ENCODE peak calls at places on chromosome 17, in five cellular contexts. One of them, this sample, is unnamed.

GRCh38 chr17:7204335-7204734 is 15.3 kb downstream of the DLG4 start:
- DNase-seq in suprapubic skin: peak
- DNase-seq in breast epithelium: no peak
- DNase-seq in tibial nerve: no peak
- DNase-seq in cardiac fibroblast: no peak
- DNase-seq in this sample: no peak

GRCh38 chr17:77373298-77374169 is 232.8 kb downstream of the SEC14L1 start:
- DNase-seq in breast epithelium: no peak
- DNase-seq in suprapubic skin: no peak
- DNase-seq in cardiac fibroblast: peak
- DNase-seq in tibial nerve: peak
- DNase-seq in this sample: no peak

GRCh38 chr17:48841395-48841831 is 10.6 kb downstream of the CALCOCO2 start:
- DNase-seq in tibial nerve: peak
- DNase-seq in breast epithelium: no peak
- DNase-seq in suprapubic skin: no peak
- DNase-seq in cardiac fibroblast: peak
- DNase-seq in this sample: no peak

GRCh38 chr17:34502426-34502825 is 77.0 kb upstream of the TMEM132E start:
- DNase-seq in breast epithelium: no peak
- DNase-seq in suprapubic skin: peak
- DNase-seq in cardiac fibroblast: no peak
- DNase-seq in tibial nerve: no peak
- DNase-seq in this sample: no peak

GRCh38 chr17:19003966-19004600 is 481 bp downstream of the FAM83G start:
- DNase-seq in cardiac fibroblast: peak
- DNase-seq in breast epithelium: no peak
- DNase-seq in tibial nerve: no peak
- DNase-seq in suprapubic skin: no peak
- DNase-seq in this sample: peak

GRCh38 chr17:74442670-74443515 is 11.0 kb downstream of the GPRC5C start:
- DNase-seq in breast epithelium: peak
- DNase-seq in cardiac fibroblast: peak
- DNase-seq in tibial nerve: peak
- DNase-seq in suprapubic skin: peak
- DNase-seq in this sample: no peak

GRCh38 chr17:17454276-17454675 is 22.5 kb upstream of the MED9 start:
- DNase-seq in breast epithelium: no peak
- DNase-seq in cardiac fibroblast: no peak
- DNase-seq in tibial nerve: no peak
- DNase-seq in suprapubic skin: no peak
- DNase-seq in this sample: no peak

GRCh38 chr17:55543709-55544108 is 32.5 kb upstream of the SMIM36 start:
- DNase-seq in breast epithelium: no peak
- DNase-seq in tibial nerve: no peak
- DNase-seq in cardiac fibroblast: no peak
- DNase-seq in suprapubic skin: no peak
- DNase-seq in this sample: no peak

GRCh38 chr17:32927724-32928526 is at the start of gene TMEM98:
- DNase-seq in tibial nerve: no peak
- DNase-seq in breast epithelium: no peak
- DNase-seq in cardiac fibroblast: peak
- DNase-seq in suprapubic skin: no peak
- DNase-seq in this sample: peak

GRCh38 chr17:48483471-48484131 is 47.2 kb downstream of the HOXB1 start:
- DNase-seq in breast epithelium: peak
- DNase-seq in cardiac fibroblast: peak
- DNase-seq in tibial nerve: no peak
- DNase-seq in suprapubic skin: no peak
- DNase-seq in this sample: peak

GRCh38 chr17:50020841-50021599 is 26.0 kb upstream of the DLX3 start:
- DNase-seq in cardiac fibroblast: no peak
- DNase-seq in breast epithelium: no peak
- DNase-seq in tibial nerve: no peak
- DNase-seq in suprapubic skin: no peak
- DNase-seq in this sample: no peak

GRCh38 chr17:74089869-74090464 is 113.5 kb upstream of the RPL38 start:
- DNase-seq in cardiac fibroblast: peak
- DNase-seq in suprapubic skin: no peak
- DNase-seq in breast epithelium: no peak
- DNase-seq in tibial nerve: peak
- DNase-seq in this sample: no peak

GRCh38 chr17:77403854-77404253 is 263.1 kb downstream of the SEC14L1 start:
- DNase-seq in cardiac fibroblast: no peak
- DNase-seq in tibial nerve: no peak
- DNase-seq in breast epithelium: no peak
- DNase-seq in suprapubic skin: no peak
- DNase-seq in this sample: no peak

GRCh38 chr17:48532261-48532660 is 1.4 kb upstream of the HOXB1 start:
- DNase-seq in cardiac fibroblast: no peak
- DNase-seq in suprapubic skin: no peak
- DNase-seq in tibial nerve: no peak
- DNase-seq in breast epithelium: no peak
- DNase-seq in this sample: no peak

GRCh38 chr17:58305626-58306025 is 23.0 kb downstream of the TSPOAP1 start:
- DNase-seq in tibial nerve: no peak
- DNase-seq in suprapubic skin: no peak
- DNase-seq in cardiac fibroblast: no peak
- DNase-seq in breast epithelium: no peak
- DNase-seq in this sample: no peak

GRCh38 chr17:69672924-69673323 is 258.4 kb downstream of the MAP2K6 start:
- DNase-seq in tibial nerve: no peak
- DNase-seq in suprapubic skin: no peak
- DNase-seq in cardiac fibroblast: peak
- DNase-seq in breast epithelium: no peak
- DNase-seq in this sample: no peak

GRCh38 chr17:50184057-50184456 is 17.4 kb downstream of the COL1A1 start:
- DNase-seq in tibial nerve: no peak
- DNase-seq in cardiac fibroblast: no peak
- DNase-seq in breast epithelium: no peak
- DNase-seq in suprapubic skin: no peak
- DNase-seq in this sample: no peak

DNA sequence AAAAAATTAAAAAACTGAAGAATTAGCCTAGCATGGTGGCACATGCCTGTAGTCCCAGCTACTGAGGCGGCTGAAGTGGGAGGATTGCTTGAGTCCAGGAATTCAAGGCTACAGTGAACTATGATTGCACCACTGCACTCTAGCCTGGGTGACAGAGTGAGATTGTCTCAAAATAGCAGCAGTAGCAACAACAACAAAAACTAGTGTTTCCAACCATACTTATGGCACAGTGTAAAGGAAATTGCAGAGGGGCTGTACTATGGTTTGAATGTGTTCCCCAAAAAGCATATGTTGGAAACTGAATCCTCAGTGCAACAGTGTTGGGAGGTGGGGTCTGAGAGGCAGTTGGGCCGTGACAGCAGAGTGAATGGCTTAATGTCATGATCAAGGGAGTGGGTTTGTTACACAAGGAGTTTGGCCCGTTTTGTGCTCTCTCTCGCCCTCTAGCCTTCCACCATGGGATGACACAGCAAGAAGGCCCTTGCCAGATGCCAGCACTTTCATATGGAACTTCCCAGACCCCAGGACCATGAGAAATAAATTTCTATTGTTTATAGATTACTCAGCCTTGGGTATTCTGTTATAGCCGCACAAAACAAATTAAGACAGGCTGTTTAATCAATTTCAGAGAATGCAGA is 70.0 kb downstream of the PGS1 start:
- DNase-seq in suprapubic skin: no peak
- DNase-seq in breast epithelium: no peak
- DNase-seq in cardiac fibroblast: no peak
- DNase-seq in tibial nerve: no peak
- DNase-seq in this sample: no peak
- TF ChIP-seq CTCF in suprapubic skin: no peak
- TF ChIP-seq CTCF in breast epithelium: no peak
- TF ChIP-seq CTCF in cardiac fibroblast: peak
- TF ChIP-seq CTCF in tibial nerve: no peak
- TF ChIP-seq CTCF in this sample: no peak

DNA sequence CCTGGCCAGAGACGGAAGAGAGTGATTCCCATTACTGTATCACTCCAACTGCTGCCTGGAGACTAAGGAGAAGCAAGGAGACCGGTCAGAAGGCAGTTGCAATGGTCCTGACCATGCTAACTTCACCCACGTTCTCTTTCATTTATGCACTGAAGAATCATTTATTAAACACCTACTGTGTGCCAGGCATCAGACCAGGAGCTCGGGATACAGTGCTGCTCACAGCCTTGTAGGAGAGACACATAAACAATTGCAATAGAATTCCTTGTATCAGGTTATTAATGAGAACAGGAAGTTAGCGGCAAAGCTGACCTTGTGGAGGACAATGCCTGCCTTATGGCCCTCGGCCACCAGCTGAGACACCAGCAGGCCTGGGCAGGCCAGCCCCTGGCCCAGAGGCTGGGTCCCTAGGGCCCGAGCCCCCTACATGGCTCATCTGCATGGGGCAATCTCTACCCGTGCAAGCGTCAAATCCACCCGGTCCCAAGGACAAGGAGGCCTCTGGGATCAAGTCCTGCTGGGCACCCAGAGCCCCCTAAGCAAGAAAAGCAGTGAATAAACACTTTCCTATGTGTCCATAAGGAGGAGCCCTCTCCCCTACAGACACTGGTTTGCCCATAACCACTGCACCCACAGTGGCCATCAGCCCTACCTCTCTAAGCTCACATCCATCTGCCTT is 8.6 kb upstream of the ENPP7 start:
- DNase-seq in tibial nerve: no peak
- DNase-seq in cardiac fibroblast: no peak
- DNase-seq in suprapubic skin: no peak
- DNase-seq in breast epithelium: no peak
- DNase-seq in this sample: no peak
- TF ChIP-seq CTCF in tibial nerve: no peak
- TF ChIP-seq CTCF in cardiac fibroblast: no peak
- TF ChIP-seq CTCF in suprapubic skin: no peak
- TF ChIP-seq CTCF in breast epithelium: no peak
- TF ChIP-seq CTCF in this sample: no peak

DNA sequence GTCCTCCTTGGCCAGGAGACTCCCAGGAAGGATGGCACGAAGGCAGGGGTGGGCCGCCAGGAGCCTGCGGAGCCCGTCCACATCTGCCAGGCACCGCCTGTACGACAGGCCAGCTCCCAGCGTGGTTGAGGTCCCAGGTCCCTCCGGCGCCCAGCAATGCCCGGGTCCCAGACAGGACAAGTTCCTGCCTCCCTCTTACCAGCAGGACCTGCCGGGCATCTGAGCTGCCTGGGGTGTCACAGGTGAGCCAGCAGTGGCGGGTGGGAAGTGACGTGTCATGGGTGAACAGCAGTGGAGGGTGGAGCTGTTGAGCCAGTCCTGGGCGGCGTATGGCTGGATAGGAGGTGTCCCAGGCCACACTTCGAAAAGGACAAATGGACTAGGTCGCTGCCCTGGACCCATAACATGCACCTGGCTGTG is 15.7 kb upstream of the BAHCC1 start:
- DNase-seq in tibial nerve: no peak
- DNase-seq in suprapubic skin: peak
- DNase-seq in cardiac fibroblast: no peak
- DNase-seq in breast epithelium: peak
- DNase-seq in this sample: no peak
- TF ChIP-seq CTCF in tibial nerve: no peak
- TF ChIP-seq CTCF in suprapubic skin: no peak
- TF ChIP-seq CTCF in cardiac fibroblast: no peak
- TF ChIP-seq CTCF in breast epithelium: no peak
- TF ChIP-seq CTCF in this sample: no peak

DNA sequence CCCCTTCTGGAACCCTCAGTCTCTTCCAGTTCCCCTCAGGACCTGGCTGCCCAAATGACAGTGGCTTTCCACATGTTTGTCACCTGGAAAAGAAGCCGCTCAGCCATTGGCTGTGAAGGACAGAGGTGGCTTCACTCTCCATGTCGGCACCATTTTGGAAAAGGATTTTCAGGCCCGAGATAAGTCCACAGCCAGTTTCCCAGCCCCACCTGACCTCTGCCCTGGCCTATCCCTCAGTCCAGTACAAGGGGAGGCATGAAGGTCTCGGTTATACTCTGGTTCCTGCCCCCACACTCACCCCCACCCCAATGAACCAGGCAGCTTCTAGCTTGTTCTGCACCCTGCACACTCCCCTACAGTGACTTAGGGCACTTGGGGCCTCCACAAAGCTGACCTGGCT is 15.2 kb downstream of the AOC3 start:
- DNase-seq in suprapubic skin: no peak
- DNase-seq in cardiac fibroblast: no peak
- DNase-seq in breast epithelium: no peak
- DNase-seq in tibial nerve: no peak
- DNase-seq in this sample: no peak
- TF ChIP-seq CTCF in suprapubic skin: no peak
- TF ChIP-seq CTCF in cardiac fibroblast: no peak
- TF ChIP-seq CTCF in breast epithelium: no peak
- TF ChIP-seq CTCF in tibial nerve: no peak
- TF ChIP-seq CTCF in this sample: no peak

GRCh38 chr17:79836952-79837887 is 2.0 kb downstream of the CBX4 start:
- DNase-seq in tibial nerve: no peak
- DNase-seq in breast epithelium: peak
- DNase-seq in cardiac fibroblast: peak
- DNase-seq in suprapubic skin: peak
- DNase-seq in this sample: peak

GRCh38 chr17:79840204-79840988 is 1.2 kb upstream of the CBX4 start:
- DNase-seq in breast epithelium: peak
- DNase-seq in cardiac fibroblast: peak
- DNase-seq in tibial nerve: peak
- DNase-seq in suprapubic skin: peak
- DNase-seq in this sample: peak

GRCh38 chr17:79837888-79838540 is 1.2 kb downstream of the CBX4 start:
- DNase-seq in suprapubic skin: no peak
- DNase-seq in cardiac fibroblast: no peak
- DNase-seq in breast epithelium: no peak
- DNase-seq in tibial nerve: no peak
- DNase-seq in this sample: no peak

GRCh38 chr17:79839363-79840203 is at the start of gene CBX4:
- DNase-seq in breast epithelium: peak
- DNase-seq in tibial nerve: peak
- DNase-seq in suprapubic skin: peak
- DNase-seq in cardiac fibroblast: peak
- DNase-seq in this sample: peak

DNA sequence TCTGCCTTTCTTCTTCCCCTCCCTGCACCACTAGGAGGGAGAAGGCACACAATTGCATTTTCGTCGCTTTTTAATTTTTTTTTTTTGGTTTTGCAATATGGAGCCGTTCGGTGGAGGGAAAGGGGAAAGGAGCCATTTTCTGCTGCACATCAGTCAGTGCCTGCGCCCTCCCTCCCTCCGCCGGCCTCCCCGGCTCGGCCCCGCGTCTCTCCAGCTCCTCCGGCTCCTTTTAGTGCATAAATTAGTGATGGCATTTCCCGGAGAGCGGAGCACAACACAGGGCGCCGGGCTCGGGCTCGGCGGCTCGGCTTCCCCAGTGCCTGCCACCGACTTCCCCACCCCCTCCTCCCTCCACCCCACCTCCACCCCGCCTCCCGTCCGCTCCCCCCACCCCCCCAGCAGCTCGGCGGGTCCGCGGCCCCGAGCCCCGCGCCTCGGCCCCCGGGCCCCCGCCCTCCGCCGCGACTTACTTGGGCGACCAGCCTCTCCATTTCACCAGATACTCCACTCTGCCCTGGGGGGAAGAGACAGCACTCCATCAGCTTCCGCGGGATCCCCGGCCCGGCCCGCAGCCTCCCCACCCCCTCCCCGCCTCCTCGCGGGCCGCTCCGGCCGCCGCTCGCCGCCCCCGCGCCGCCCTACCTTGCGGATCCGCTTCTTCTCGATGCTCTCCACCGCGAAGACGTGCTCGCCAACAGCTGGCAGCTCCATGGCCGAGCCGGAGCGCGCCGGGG is 532 bp downstream of the CBX4 start:
- DNase-seq in cardiac fibroblast: peak
- DNase-seq in tibial nerve: no peak
- DNase-seq in breast epithelium: no peak
- DNase-seq in suprapubic skin: no peak
- DNase-seq in this sample: peak
- TF ChIP-seq CTCF in cardiac fibroblast: peak
- TF ChIP-seq CTCF in tibial nerve: no peak
- TF ChIP-seq CTCF in breast epithelium: no peak
- TF ChIP-seq CTCF in suprapubic skin: no peak
- TF ChIP-seq CTCF in this sample: no peak